ENCODE peak calls at places on chromosomes 5 and 9, in six cellular contexts. X, D, Q, V, P and C are unnamed samples.

GRCh38 chr9:23798325-23798724 is 27.7 kb downstream of the ELAVL2 start:
- DNase-seq in X (no peak), D (no peak), Q (no peak), V (no peak), P (no peak), C (no peak)

GRCh38 chr5:40071870-40072269 is 607.8 kb upstream of the PTGER4 start:
- DNase-seq in X (peak; percentile 1), D (no peak), Q (no peak), V (no peak), P (no peak), C (no peak)

GRCh38 chr5:89313804-89314588 is 431.0 kb upstream of the MEF2C start:
- DNase-seq in X (peak; percentile 96), D (no peak), Q (no peak), V (peak; percentile 10), P (peak; percentile 99), C (no peak)

GRCh38 chr5:4513381-4513780 is 626.7 kb upstream of the ADAMTS16 start:
- DNase-seq in X (no peak), D (no peak), Q (no peak), V (no peak), P (no peak), C (no peak)

GRCh38 chr5:107430077-107430625 is 240.6 kb downstream of the EFNA5 start:
- DNase-seq in X (no peak), D (no peak), Q (peak; percentile 34), V (no peak), P (no peak), C (no peak)

GRCh38 chr5:13809921-13810320 is 134.6 kb downstream of the DNAH5 start:
- DNase-seq in X (no peak), D (no peak), Q (peak; percentile 7), V (no peak), P (no peak), C (no peak)

GRCh38 chr5:159001247-159001646 is 98.5 kb downstream of the EBF1 start:
- DNase-seq in X (no peak), D (no peak), Q (no peak), V (no peak), P (no peak), C (no peak)

GRCh38 chr5:171442287-171443042 is 23.0 kb downstream of the FGF18 start:
- DNase-seq in X (peak; percentile 60), D (no peak), Q (no peak), V (peak; percentile 38), P (no peak), C (no peak)

GRCh38 chr9:118271331-118271730 is 567.1 kb downstream of the TLR4 start:
- DNase-seq in X (no peak), D (no peak), Q (no peak), V (no peak), P (no peak), C (no peak)

GRCh38 chr5:3284506-3284905 is 311.1 kb upstream of the IRX1 start:
- DNase-seq in X (no peak), D (no peak), Q (no peak), V (no peak), P (no peak), C (no peak)

GRCh38 chr9:91033802-91034201 is 232.2 kb downstream of the SYK start:
- DNase-seq in X (no peak), D (no peak), Q (no peak), V (peak; percentile 24), P (no peak), C (peak; percentile 13)

GRCh38 chr9:114304416-114305188 is 18.3 kb upstream of the ORM1 start:
- DNase-seq in X (no peak), D (no peak), Q (no peak), V (no peak), P (no peak), C (no peak)
- TF ChIP-seq SMC3 in X (no peak), D (no peak), Q (no peak), V (no peak), P (no peak), C (no peak)

DNA sequence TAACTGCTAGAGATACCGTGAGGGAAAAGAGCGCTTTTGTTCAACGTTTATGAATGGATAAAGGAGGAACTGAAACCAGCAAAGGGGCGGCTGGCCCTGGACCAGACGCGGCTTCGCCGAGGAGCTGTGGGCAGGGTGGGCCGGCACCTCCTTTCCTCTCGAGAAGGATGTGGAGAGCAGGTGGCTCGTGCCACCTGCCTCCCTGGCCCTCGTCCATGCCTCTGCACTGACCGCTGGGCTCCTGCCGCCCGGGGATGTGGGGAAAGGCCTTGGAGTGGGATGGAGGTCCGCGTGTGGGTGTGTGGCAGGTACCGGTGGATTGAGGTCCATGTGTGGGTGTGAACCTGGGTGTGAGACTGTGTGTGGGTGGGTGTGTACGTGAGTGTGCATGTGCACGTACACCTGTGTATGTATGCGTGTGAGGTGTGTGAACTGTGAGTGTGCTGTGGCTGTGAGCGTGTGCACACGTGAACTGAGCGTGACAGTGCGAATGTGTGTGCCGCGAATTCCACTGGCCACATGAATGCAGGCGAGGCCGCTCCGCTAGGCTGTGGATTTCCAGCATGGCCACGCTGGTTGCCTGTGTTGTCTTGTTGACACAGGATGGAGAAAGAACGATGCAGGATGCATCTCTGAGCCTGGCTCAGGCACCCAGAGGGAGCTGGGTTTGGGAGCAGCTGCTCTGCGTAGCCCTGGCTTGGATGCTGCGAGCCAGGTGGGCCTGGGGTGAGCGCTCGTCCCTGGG is 4.4 kb upstream of the CEP72 start:
- DNase-seq in X (no peak), D (no peak), Q (no peak), V (no peak), P (peak; percentile 23), C (no peak)
- TF ChIP-seq SMC3 in X (no peak), D (no peak), Q (no peak), V (no peak), P (no peak), C (no peak)

DNA sequence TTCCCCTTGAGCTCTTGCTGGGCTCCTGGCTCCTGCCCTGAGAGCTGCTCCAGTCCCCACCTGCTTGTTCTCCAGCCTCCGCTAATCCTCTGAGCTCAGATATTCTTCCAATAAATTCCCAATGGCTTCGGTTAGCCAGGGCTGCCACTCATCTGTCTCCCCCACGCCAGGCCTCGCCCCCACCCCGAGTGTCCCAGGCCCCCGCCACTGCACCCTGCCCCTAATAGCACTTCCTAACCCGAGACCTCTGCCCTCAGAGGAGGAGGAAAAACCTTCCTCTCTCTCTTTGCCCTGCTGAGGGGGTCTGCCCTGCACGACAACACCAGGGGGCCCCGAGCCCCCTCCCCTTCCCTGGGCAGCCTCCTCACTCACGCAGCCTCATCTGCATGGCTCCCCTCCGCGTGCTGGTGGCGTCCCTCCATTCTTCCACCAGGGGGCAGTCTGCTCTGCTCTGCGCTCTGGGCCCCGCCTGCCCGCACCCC is 5.4 kb upstream of the LCN15 start:
- DNase-seq in X (no peak), D (peak; percentile 72), Q (peak; percentile 96), V (peak; percentile 67), P (no peak), C (no peak)
- TF ChIP-seq SMC3 in X (no peak), D (peak; percentile 24), Q (peak; percentile 13), V (no peak), P (peak; percentile 5), C (no peak)

GRCh38 chr5:143147918-143148317 is 255.6 kb downstream of the NR3C1 start:
- DNase-seq in X (peak; percentile 57), D (no peak), Q (no peak), V (no peak), P (no peak), C (no peak)
- TF ChIP-seq SMC3 in X (no peak), D (no peak), Q (no peak), V (no peak), P (no peak), C (no peak)

DNA sequence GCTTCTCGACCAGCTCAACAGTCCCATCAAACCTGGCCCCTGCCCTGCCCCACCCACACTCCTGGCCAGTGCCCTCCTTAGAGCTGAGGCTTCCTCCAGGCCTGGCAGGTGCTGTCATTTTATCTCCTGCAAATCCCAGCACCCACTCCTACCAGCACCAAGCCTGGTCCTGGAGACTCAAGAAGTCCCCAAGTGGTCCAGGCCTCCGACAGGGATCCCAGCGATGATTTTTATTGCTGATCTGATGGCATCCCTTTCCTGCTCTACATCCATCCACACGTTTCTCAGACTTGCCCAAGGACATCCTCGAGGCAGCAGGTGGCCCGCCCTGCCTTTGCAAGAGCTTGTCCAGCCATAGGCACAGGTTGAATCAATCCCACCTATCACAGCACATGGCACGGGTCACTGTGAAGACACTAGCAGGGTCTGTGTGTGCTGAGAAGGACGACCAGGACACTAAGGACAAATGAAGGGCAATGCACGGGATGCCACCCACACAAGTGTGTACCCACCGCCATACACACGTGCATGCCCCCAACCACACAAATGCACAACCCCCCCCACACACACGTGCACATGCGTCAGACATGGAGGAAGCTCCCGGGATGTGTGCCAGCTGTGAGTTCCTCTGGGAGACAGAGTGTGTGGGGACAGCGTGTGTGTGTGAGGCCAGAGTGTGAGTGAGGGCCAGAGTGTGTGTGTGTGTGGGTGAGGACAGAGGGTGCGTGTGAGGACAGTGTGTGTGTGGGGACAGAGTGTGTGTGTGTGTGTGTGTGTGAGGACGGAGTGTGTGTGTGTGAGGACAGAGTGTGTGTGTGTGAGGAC is 62.4 kb upstream of the UBAC1 start:
- DNase-seq in X (peak; percentile 81), D (no peak), Q (peak; percentile 41), V (no peak), P (no peak), C (no peak)
- TF ChIP-seq SMC3 in X (no peak), D (no peak), Q (no peak), V (no peak), P (no peak), C (no peak)

DNA sequence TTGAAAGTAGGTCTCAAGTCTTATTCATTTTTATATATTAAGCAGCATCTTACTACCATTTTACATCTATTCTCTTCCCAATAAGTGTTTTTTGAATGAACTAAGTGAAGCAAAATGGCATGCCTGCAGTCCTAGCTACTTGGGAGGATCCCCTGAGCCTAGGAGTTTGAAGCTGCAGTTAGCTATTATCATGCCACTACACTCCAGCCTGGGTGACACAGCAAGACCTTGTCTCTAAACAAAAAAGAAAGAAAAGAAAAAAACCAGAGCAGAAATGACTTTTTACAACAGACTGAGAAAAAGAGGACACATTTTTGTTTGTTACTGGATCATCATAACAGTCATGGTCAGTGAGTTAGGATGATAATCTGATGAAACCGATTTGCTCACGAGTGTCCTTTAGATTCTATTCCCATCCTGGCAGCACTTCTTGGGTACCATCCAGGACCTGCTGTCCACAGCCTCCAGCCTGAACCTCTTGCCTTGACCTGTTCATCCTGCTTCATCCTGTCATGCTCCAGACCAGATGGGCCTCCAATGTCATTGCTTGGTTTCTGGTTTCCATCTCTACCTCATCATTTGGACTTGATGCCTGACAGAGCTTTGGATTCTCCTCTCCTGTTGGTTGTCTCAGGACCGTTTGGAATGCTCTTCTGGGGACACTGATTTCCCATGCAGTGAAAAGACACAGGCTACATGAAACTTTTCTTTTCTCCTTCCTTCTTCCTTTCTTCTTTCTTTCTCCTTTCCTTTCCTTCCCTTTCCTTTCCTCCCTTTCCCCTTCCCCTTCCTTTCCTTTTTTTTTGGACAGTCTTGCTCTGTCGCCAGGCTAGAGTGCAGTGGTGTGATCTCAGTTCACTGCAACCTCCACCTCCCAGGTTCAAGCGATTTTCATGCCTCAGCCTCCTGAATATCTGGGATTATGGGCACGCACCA is 50.1 kb upstream of the GLRX start:
- DNase-seq in X (no peak), D (no peak), Q (no peak), V (no peak), P (no peak), C (no peak)
- TF ChIP-seq SMC3 in X (no peak), D (no peak), Q (no peak), V (no peak), P (no peak), C (no peak)

GRCh38 chr5:61766141-61766540 is 434.1 kb downstream of the ZSWIM6 start:
- DNase-seq in X (no peak), D (no peak), Q (no peak), V (no peak), P (no peak), C (no peak)
- TF ChIP-seq SMC3 in X (no peak), D (no peak), Q (no peak), V (no peak), P (no peak), C (no peak)